ENCODE peak calls at places on chromosomes 1 and 21, in five cellular contexts. One of them, this sample, is unnamed.

GRCh38 chr1:226552061-226552460 is 3.5 kb downstream of the STUM start:
- DNase-seq in IMR-90: no peak
- DNase-seq in thyroid gland: no peak
- DNase-seq in ovary: no peak
- DNase-seq in uterus: no peak
- DNase-seq in this sample: no peak

GRCh38 chr21:41783476-41784150 is 16.8 kb upstream of the RIPK4 start:
- DNase-seq in IMR-90: no peak
- DNase-seq in thyroid gland: peak; percentile 64
- DNase-seq in ovary: no peak
- DNase-seq in uterus: no peak
- DNase-seq in this sample: no peak

GRCh38 chr1:108064255-108064654 is 99.3 kb upstream of the VAV3 start:
- DNase-seq in IMR-90: no peak
- DNase-seq in thyroid gland: no peak
- DNase-seq in ovary: no peak
- DNase-seq in uterus: no peak
- DNase-seq in this sample: no peak

GRCh38 chr1:5286244-5286643 is 631.8 kb downstream of the AJAP1 start:
- DNase-seq in IMR-90: no peak
- DNase-seq in thyroid gland: peak; percentile 20
- DNase-seq in ovary: no peak
- DNase-seq in uterus: no peak
- DNase-seq in this sample: no peak

GRCh38 chr1:27144349-27144748 is 10.6 kb downstream of the SLC9A1 start:
- DNase-seq in IMR-90: no peak
- DNase-seq in thyroid gland: peak; percentile 29
- DNase-seq in ovary: no peak
- DNase-seq in uterus: no peak
- DNase-seq in this sample: no peak

GRCh38 chr1:154837034-154837678 is 32.9 kb downstream of the KCNN3 start:
- DNase-seq in IMR-90: no peak
- DNase-seq in thyroid gland: no peak
- DNase-seq in ovary: peak; percentile 43
- DNase-seq in uterus: peak; percentile 84
- DNase-seq in this sample: no peak

GRCh38 chr1:27496604-27497155 is 6.7 kb upstream of the WASF2 start:
- DNase-seq in IMR-90: peak; percentile 51
- DNase-seq in thyroid gland: no peak
- DNase-seq in ovary: peak; percentile 59
- DNase-seq in uterus: peak; percentile 59
- DNase-seq in this sample: peak; percentile 48

GRCh38 chr1:156571261-156571958 is 955 bp downstream of the IQGAP3 start:
- DNase-seq in IMR-90: peak; percentile 96
- DNase-seq in thyroid gland: no peak
- DNase-seq in ovary: no peak
- DNase-seq in uterus: no peak
- DNase-seq in this sample: no peak

GRCh38 chr1:156909671-156910070 is 10.8 kb upstream of the LRRC71 start:
- DNase-seq in IMR-90: no peak
- DNase-seq in thyroid gland: no peak
- DNase-seq in ovary: no peak
- DNase-seq in uterus: no peak
- DNase-seq in this sample: no peak

GRCh38 chr1:59292557-59292956 is 4.3 kb upstream of the FGGY start:
- DNase-seq in IMR-90: peak; percentile 80
- DNase-seq in thyroid gland: no peak
- DNase-seq in ovary: no peak
- DNase-seq in uterus: peak; percentile 42
- DNase-seq in this sample: peak; percentile 37

GRCh38 chr1:229127301-229127700 is 143.6 kb upstream of the RAB4A start:
- DNase-seq in IMR-90: peak; percentile 41
- DNase-seq in thyroid gland: no peak
- DNase-seq in ovary: no peak
- DNase-seq in uterus: no peak
- DNase-seq in this sample: no peak

DNA sequence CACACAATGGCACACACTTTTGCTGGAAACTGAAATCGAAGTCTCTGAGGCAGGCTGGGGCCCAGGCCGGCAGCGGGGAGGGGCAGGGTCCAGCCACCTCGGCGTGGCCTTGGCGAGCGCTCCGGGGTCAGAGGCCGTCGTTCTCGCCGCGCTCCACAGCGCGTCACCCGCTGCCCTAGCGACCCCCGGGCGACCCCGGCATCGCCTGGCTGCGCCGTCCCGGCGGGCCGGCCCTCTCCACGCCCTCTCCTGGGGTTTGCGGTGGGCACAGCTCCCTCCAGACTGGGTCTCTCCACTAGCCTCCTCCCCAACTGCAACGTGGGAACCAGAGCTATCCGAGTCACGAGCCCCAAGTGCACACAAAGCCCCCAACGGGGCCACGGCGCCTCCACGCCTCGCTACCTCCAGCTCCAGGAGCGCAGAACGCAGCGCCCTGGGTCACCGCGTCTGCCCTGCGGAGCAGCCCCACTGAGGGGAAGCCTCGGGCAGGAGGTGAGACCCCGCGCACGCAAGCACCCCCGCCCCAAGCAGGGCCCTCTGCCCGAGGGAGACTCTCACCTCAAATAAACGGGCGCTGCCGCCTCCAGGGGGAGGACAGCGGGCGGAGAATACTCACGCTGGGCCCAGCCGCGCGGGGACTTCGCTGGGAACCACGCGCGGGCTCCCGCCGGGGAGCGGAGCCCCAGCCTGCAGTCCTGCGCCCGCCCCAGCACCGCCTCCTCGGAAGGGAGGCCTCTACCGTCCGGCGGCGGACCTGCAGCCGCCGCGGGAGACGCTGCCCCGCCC is 134.0 kb upstream of the BARHL2 start:
- DNase-seq in IMR-90: peak; percentile 55
- DNase-seq in thyroid gland: peak; percentile 85
- DNase-seq in ovary: peak; percentile 86
- DNase-seq in uterus: peak; percentile 76
- DNase-seq in this sample: peak; percentile 83
- TF ChIP-seq POLR2A in IMR-90: no peak
- TF ChIP-seq POLR2A in thyroid gland: no peak
- TF ChIP-seq POLR2A in ovary: no peak
- TF ChIP-seq POLR2A in uterus: peak; percentile 54
- TF ChIP-seq POLR2A in this sample: peak; percentile 41

DNA sequence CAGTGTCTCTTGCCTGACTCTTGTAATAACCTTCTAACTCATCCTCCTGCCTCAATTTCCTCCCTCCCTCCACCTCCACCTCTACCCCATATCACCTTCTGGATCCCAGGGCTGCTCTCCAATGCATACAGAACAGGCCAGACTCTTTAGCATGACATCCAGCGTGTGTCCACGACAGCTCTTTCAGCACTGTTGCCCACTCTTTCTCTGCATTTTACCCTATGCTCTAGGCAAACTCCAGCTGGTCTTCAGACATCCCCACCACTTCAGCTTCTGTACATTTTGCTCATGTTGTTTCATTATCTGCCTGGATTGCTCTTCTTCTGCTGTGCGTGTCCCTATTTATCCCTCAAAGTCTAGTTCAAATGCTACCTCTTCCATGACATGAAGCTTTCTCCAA is 4.8 kb downstream of the INKA2 start:
- DNase-seq in IMR-90: no peak
- DNase-seq in thyroid gland: no peak
- DNase-seq in ovary: no peak
- DNase-seq in uterus: no peak
- DNase-seq in this sample: no peak
- H3K27ac ChIP-seq in IMR-90: no peak overlapping the region
- H3K27ac ChIP-seq in thyroid gland: no peak overlapping the region
- H3K27ac ChIP-seq in ovary: no peak overlapping the region
- H3K27ac ChIP-seq in uterus: no peak overlapping the region
- H3K27ac ChIP-seq in this sample: peak overlapping the region; percentile 77

DNA sequence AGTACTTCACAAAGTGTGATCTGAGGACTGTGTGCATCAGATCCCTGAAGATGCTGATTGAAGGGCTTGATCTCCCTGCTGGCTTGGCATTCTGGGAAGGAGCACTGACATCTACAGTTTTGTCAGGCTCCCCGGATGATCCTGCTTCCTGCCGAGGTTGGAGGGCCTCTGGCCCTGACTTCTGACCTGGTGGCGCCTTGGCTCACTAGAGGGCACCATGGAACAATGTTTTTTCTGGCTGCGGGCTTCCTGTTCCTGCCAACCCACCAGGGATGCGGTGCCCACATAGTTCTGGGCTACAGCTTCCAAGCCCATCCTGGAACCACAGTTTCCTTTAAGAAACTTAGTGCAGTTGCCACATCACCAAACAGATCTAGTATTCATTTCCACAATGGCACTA is 38.8 kb upstream of the RASAL2 start:
- DNase-seq in IMR-90: no peak
- DNase-seq in thyroid gland: peak; percentile 37
- DNase-seq in ovary: no peak
- DNase-seq in uterus: no peak
- DNase-seq in this sample: peak; percentile 69
- TF ChIP-seq CTCF in IMR-90: no peak
- TF ChIP-seq CTCF in thyroid gland: peak; percentile 15
- TF ChIP-seq CTCF in ovary: no peak
- TF ChIP-seq CTCF in uterus: no peak
- TF ChIP-seq CTCF in this sample: peak; percentile 37

DNA sequence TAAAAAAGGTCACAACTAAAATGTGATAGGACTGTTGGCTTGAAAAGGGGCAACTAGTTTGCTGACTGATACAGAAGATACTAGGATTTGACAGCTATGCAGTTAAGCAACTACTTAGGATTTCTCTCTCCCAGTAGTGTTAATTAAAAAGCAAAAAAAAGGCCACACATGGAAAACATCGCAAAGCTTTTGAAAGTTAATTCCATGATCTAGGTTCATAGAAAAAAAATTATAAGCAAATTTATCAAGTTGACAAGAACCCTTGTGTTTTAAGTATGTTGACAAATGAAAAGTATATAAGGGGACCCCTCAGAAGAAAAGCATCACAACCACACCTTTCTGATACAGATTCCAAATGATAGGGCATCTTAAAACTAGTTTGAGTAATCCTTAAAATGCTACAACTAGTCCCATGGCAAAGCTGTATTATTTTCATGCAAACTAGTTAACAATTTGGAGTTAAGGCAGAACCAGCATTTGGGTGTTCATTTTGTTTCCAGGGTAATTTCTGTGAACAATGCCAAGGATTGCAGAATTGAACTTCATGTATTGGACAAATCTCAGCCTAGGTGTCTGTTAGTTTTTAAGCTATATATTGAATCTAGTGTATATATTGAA is 4.1 kb downstream of the PNRC2 start:
- DNase-seq in IMR-90: no peak
- DNase-seq in thyroid gland: no peak
- DNase-seq in ovary: no peak
- DNase-seq in uterus: no peak
- DNase-seq in this sample: no peak
- TF ChIP-seq POLR2A in IMR-90: no peak
- TF ChIP-seq POLR2A in thyroid gland: no peak
- TF ChIP-seq POLR2A in ovary: no peak
- TF ChIP-seq POLR2A in uterus: no peak
- TF ChIP-seq POLR2A in this sample: peak; percentile 8

DNA sequence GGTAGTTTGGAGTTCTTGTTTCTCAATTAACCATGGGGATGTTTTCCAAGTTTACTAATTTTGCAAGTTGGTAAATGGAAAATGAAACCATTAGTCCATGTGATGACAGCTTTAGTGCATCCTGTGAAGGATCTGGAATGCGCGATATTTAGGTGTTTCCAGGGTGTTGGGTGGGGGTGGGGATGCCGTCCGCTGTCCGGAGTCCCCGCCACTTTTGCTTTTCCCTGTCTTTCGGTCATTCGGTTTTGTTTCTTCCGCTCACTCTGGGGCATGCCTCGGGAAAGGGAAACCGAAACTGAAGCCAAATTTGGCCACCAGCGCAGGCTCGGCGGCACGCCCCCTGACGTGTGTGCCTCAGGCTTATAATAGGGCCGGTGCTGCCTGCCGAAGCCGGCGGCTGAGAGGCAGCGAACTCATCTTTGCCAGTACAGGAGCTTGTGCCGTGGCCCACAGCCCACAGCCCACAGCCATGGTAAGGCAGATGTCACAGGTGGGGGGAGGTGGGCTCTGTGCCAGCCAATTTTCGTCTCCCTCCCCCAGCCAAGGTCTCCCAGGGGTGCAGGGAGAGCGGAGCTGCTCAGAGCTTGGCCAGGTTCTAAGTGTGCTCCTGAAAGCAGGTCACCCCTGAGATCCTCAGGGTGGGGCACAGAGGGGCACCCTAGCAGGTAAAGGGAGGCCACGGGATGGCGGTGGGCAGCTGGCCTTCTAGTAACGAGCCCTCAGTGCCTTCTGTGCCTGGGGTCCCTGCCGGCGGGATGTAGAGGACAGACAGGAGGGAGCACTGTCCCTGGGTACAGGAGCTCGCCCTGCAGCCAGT is at the start of gene ISG15:
- DNase-seq in IMR-90: peak; percentile 83
- DNase-seq in thyroid gland: peak; percentile 93
- DNase-seq in ovary: peak; percentile 87
- DNase-seq in uterus: peak; percentile 91
- DNase-seq in this sample: peak; percentile 95
- H3K27ac ChIP-seq in IMR-90: peak within 1 kb of the TSS; percentile 82
- H3K27ac ChIP-seq in thyroid gland: peak within 1 kb of the TSS; percentile 78
- H3K27ac ChIP-seq in ovary: peak within 1 kb of the TSS; percentile 14
- H3K27ac ChIP-seq in uterus: peak within 1 kb of the TSS; percentile 89
- H3K27ac ChIP-seq in this sample: peak within 1 kb of the TSS; percentile 97

GRCh38 chr1:238690415-238690814 is 696.0 kb upstream of the CHRM3 start:
- DNase-seq in IMR-90: peak; percentile 35
- DNase-seq in thyroid gland: no peak
- DNase-seq in ovary: no peak
- DNase-seq in uterus: no peak
- DNase-seq in this sample: no peak
- TF ChIP-seq CTCF in IMR-90: peak; percentile 30
- TF ChIP-seq CTCF in thyroid gland: no peak
- TF ChIP-seq CTCF in ovary: no peak
- TF ChIP-seq CTCF in uterus: no peak
- TF ChIP-seq CTCF in this sample: no peak

DNA sequence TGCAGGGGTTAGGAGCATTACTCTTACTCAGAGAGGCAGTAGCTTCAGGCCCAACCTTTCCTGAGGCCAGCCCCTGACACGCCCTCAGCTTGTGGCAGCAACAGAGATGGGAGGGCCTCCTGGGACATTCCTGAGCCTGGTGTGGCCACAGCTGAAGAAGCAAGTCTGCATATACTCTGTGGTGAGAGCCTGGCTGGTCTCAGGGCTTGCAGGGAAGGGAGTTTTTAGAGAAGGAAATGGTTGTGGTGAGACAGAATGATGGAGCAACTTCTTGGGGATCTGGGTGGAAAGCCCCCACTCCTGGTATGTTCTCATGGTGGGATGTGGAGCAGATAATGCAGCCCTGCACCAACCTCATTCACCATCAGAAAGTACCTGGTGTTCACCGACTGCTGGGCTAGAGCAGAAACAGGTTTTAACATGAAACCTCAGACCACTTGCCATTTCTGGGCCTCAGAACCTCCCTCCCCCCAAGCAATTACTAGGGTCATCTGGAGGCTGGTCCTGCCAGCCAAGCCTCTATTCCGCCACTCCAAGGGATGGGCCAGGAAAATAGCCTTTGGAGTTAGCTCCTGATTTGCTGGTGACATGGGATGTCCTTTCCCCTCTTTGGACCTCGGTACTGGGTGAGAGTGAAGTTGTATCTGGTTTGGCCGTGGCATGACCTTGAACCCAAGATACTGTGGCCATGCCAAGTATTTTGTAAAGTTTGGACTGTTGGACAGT is 28.0 kb upstream of the RNF19B start:
- DNase-seq in IMR-90: peak; percentile 95
- DNase-seq in thyroid gland: peak; percentile 96
- DNase-seq in ovary: no peak
- DNase-seq in uterus: peak; percentile 37
- DNase-seq in this sample: peak; percentile 88
- TF ChIP-seq POLR2A in IMR-90: no peak
- TF ChIP-seq POLR2A in thyroid gland: no peak
- TF ChIP-seq POLR2A in ovary: no peak
- TF ChIP-seq POLR2A in uterus: no peak
- TF ChIP-seq POLR2A in this sample: peak; percentile 24

GRCh38 chr1:39358491-39358890 is 132.9 kb upstream of the BMP8A start:
- DNase-seq in IMR-90: no peak
- DNase-seq in thyroid gland: no peak
- DNase-seq in ovary: no peak
- DNase-seq in uterus: no peak
- DNase-seq in this sample: no peak
- H3K27ac ChIP-seq in IMR-90: no peak overlapping the region
- H3K27ac ChIP-seq in thyroid gland: no peak overlapping the region
- H3K27ac ChIP-seq in ovary: no peak overlapping the region
- H3K27ac ChIP-seq in uterus: peak overlapping the region; percentile 37
- H3K27ac ChIP-seq in this sample: no peak overlapping the region